ENCODE peak calls at places on chromosomes 6 and 20, in eight cellular contexts. T is H1; Q is GM23338; J is CD8-positive, alpha-beta T cell; R is RWPE1; W is heart left ventricle; M is sigmoid colon; H is thoracic aorta. G is an unnamed sample.

GRCh38 chr6:133380723-133381122 is 139.6 kb downstream of the EYA4 start:
- DNase-seq in T (no peak), Q (no peak), J (no peak), R (no peak), W (no peak), M (no peak), H (no peak), G (no peak)

GRCh38 chr6:20427856-20428255 is 26.2 kb downstream of the E2F3 start:
- DNase-seq in T (no peak), Q (no peak), J (no peak), R (no peak), W (no peak), M (no peak), H (no peak), G (no peak)

GRCh38 chr6:117976030-117976651 is 69.1 kb downstream of the SLC35F1 start:
- DNase-seq in T (no peak), Q (peak), J (no peak), R (peak), W (no peak), M (no peak), H (no peak), G (peak)

GRCh38 chr6:107444277-107444676 is 15.1 kb downstream of the PDSS2 start:
- DNase-seq in T (no peak), Q (no peak), J (no peak), R (no peak), W (no peak), M (no peak), H (no peak), G (no peak)

GRCh38 chr20:32623667-32624157 is 38.6 kb upstream of the NOL4L start:
- DNase-seq in T (peak), Q (peak), J (no peak), R (no peak), W (no peak), M (no peak), H (no peak), G (no peak)

GRCh38 chr6:53437557-53438202 is 88.9 kb upstream of the ELOVL5 start:
- DNase-seq in T (no peak), Q (peak), J (peak), R (peak), W (no peak), M (no peak), H (no peak), G (no peak)

GRCh38 chr6:138115877-138116660 is 8.8 kb upstream of the PERP start:
- DNase-seq in T (no peak), Q (peak), J (peak), R (peak), W (peak), M (peak), H (no peak), G (peak)

GRCh38 chr6:138297761-138298298 is 79.5 kb upstream of the PBOV1 start:
- DNase-seq in T (no peak), Q (no peak), J (no peak), R (no peak), W (no peak), M (no peak), H (no peak), G (no peak)

GRCh38 chr20:53866787-53867740 is 203.3 kb downstream of the BCAS1 start:
- DNase-seq in T (no peak), Q (peak), J (no peak), R (no peak), W (no peak), M (no peak), H (no peak), G (no peak)

GRCh38 chr6:156262014-156262413 is 515.2 kb upstream of the ARID1B start:
- DNase-seq in T (no peak), Q (no peak), J (no peak), R (no peak), W (no peak), M (no peak), H (no peak), G (peak)

GRCh38 chr6:154352898-154353585 is 3.6 kb downstream of the IPCEF1 start:
- DNase-seq in T (no peak), Q (no peak), J (no peak), R (no peak), W (no peak), M (no peak), H (no peak), G (no peak)

GRCh38 chr20:57378646-57379262 is 12.4 kb upstream of the RBM38 start:
- DNase-seq in T (no peak), Q (no peak), J (no peak), R (no peak), W (no peak), M (no peak), H (no peak), G (no peak)

GRCh38 chr20:528923-529594 is 14.5 kb downstream of the CSNK2A1 start:
- DNase-seq in T (no peak), Q (no peak), J (no peak), R (peak), W (no peak), M (no peak), H (no peak), G (no peak)

GRCh38 chr6:90249044-90249443 is 47.6 kb downstream of the BACH2 start:
- DNase-seq in T (no peak), Q (no peak), J (no peak), R (no peak), W (no peak), M (no peak), H (no peak), G (no peak)

GRCh38 chr20:32742322-32743236 is 688 bp downstream of the COMMD7 start:
- DNase-seq in T (no peak), Q (peak), J (no peak), R (no peak), W (no peak), M (peak), H (no peak), G (no peak)

GRCh38 chr20:50415031-50415515 is 95.1 kb upstream of the PTPN1 start:
- DNase-seq in T (no peak), Q (no peak), J (no peak), R (no peak), W (no peak), M (no peak), H (no peak), G (no peak)

GRCh38 chr6:54722328-54722727 is 124.2 kb upstream of the FAM83B start:
- DNase-seq in T (no peak), Q (no peak), J (no peak), R (no peak), W (no peak), M (no peak), H (no peak), G (no peak)

GRCh38 chr6:56714982-56715456 is 72.3 kb upstream of the DST start:
- DNase-seq in T (peak), Q (no peak), J (no peak), R (peak), W (no peak), M (no peak), H (no peak), G (no peak)

GRCh38 chr20:49612127-49612738 is 44.3 kb upstream of the PTGIS start:
- DNase-seq in T (no peak), Q (no peak), J (no peak), R (no peak), W (peak), M (peak), H (no peak), G (peak)

GRCh38 chr6:143397229-143398222 is 53.0 kb downstream of the ADAT2 start:
- DNase-seq in T (peak), Q (peak), J (peak), R (peak), W (peak), M (no peak), H (peak), G (peak)

GRCh38 chr20:51156041-51156795 is 133.3 kb upstream of the KCNG1 start:
- DNase-seq in T (no peak), Q (no peak), J (no peak), R (no peak), W (no peak), M (peak), H (no peak), G (no peak)

GRCh38 chr20:60113024-60113724 is 155.0 kb downstream of the CDH26 start:
- DNase-seq in T (no peak), Q (no peak), J (no peak), R (no peak), W (no peak), M (no peak), H (no peak), G (no peak)

GRCh38 chr6:20213271-20213798 is 1.1 kb upstream of the MBOAT1 start:
- DNase-seq in T (no peak), Q (peak), J (no peak), R (no peak), W (no peak), M (no peak), H (no peak), G (no peak)

GRCh38 chr20:9214676-9215075 is 145.8 kb downstream of the PLCB4 start:
- DNase-seq in T (no peak), Q (no peak), J (no peak), R (no peak), W (no peak), M (no peak), H (no peak), G (no peak)

GRCh38 chr6:14396826-14397517 is 279.4 kb downstream of the CD83 start:
- DNase-seq in T (peak), Q (peak), J (no peak), R (peak), W (no peak), M (no peak), H (no peak), G (peak)

GRCh38 chr6:156662025-156662445 is 115.1 kb upstream of the ARID1B start:
- DNase-seq in T (no peak), Q (peak), J (peak), R (no peak), W (no peak), M (no peak), H (no peak), G (peak)

GRCh38 chr6:134026597-134026996 is 25.8 kb downstream of the SLC2A12 start:
- DNase-seq in T (no peak), Q (no peak), J (no peak), R (peak), W (no peak), M (no peak), H (no peak), G (no peak)

GRCh38 chr20:40945754-40946451 is 82.7 kb upstream of the TOP1 start:
- DNase-seq in T (peak), Q (peak), J (no peak), R (peak), W (peak), M (peak), H (no peak), G (peak)

GRCh38 chr6:152441892-152442291 is 195.3 kb downstream of the SYNE1 start:
- DNase-seq in T (no peak), Q (no peak), J (no peak), R (no peak), W (no peak), M (no peak), H (no peak), G (no peak)

GRCh38 chr6:51398793-51399192 is 580.1 kb downstream of the TFAP2B start:
- DNase-seq in T (no peak), Q (no peak), J (no peak), R (no peak), W (no peak), M (no peak), H (no peak), G (no peak)

GRCh38 chr20:22490287-22491187 is 93.8 kb downstream of the FOXA2 start:
- DNase-seq in T (no peak), Q (peak), J (no peak), R (peak), W (no peak), M (peak), H (no peak), G (peak)

GRCh38 chr6:155604991-155605390 is 149.4 kb upstream of the NOX3 start:
- DNase-seq in T (no peak), Q (no peak), J (no peak), R (no peak), W (no peak), M (no peak), H (no peak), G (no peak)

GRCh38 chr6:17385660-17386059 is 7.7 kb upstream of the CAP2 start:
- DNase-seq in T (no peak), Q (no peak), J (no peak), R (no peak), W (no peak), M (no peak), H (no peak), G (no peak)

GRCh38 chr20:51388227-51388626 is 154.3 kb downstream of the NFATC2 start:
- DNase-seq in T (no peak), Q (no peak), J (no peak), R (peak), W (no peak), M (no peak), H (no peak), G (no peak)

GRCh38 chr6:40695750-40696415 is 108.7 kb upstream of the LRFN2 start:
- DNase-seq in T (no peak), Q (no peak), J (no peak), R (no peak), W (no peak), M (no peak), H (no peak), G (no peak)

GRCh38 chr6:36885461-36886401 is at the start of gene C6orf89:
- DNase-seq in T (peak), Q (peak), J (peak), R (peak), W (peak), M (peak), H (peak), G (peak)
- H3K27ac ChIP-seq in T (peak), Q (peak), J (peak), R (peak), W (peak), M (peak), H (peak), G (peak)

GRCh38 chr6:613981-614380 is 42.9 kb downstream of the HUS1B start:
- DNase-seq in T (no peak), Q (no peak), J (no peak), R (no peak), W (no peak), M (no peak), H (no peak), G (no peak)

GRCh38 chr6:620166-620565 is 36.7 kb downstream of the HUS1B start:
- DNase-seq in T (no peak), Q (no peak), J (no peak), R (no peak), W (no peak), M (no peak), H (no peak), G (no peak)

GRCh38 chr6:620950-621349 is 36.0 kb downstream of the HUS1B start:
- DNase-seq in T (no peak), Q (no peak), J (no peak), R (no peak), W (no peak), M (no peak), H (no peak), G (no peak)

GRCh38 chr6:621916-622315 is 35.0 kb downstream of the HUS1B start:
- DNase-seq in T (no peak), Q (no peak), J (no peak), R (no peak), W (no peak), M (no peak), H (no peak), G (no peak)

DNA sequence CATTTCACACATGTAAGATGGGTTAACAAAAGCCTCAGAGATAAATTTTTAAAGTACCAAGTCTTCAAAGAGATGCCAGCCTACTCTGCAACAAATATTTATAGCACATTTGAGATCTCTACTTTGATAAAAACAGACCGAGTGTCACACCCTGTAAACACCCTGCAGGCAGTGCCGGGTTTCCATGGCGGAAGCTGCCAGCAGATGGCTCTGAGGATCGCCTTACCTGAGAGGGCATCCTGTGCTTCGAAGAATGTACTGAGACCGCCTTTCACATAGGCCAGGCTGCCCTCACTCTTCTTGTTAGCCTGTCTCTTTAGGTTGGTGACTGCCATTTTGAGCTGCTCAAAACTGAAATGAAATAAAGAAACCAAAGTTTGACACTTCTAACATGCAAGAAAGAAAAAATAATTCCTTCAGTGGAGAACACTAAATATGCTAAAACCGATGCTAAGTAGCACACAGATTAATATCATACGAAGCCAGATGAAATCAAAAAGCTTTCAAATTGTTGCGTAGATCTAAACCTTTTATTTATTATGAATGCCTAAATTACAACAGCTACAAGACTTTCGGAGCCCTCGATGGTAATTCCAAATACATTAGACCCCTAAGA is 39.3 kb downstream of the HUS1B start:
- DNase-seq in T (no peak), Q (peak), J (peak), R (peak), W (no peak), M (no peak), H (no peak), G (no peak)
- TF ChIP-seq CTCF in T (peak), Q (peak), J (no peak), R (no peak), W (no peak), M (no peak), H (no peak), G (no peak)

DNA sequence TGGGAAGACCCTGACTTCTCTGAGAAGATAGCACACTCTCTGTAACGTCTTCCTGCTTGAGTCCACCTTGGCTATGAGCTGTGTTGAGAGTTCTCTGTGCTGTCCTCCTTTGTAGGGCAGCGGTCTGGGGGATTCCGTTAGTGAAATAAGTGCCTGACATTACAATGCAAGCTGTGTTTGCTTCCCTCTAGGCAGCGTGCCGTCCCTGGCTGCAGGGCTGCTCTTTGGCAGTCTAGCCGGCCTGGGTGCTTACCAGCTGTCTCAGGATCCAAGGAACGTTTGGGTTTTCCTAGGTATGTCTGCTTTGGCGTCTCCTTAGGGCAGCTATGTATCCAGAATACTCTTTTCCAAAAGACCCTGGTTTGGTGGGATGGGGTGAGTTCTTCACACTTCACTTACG is 2.8 kb downstream of the TMEM14C start:
- DNase-seq in T (no peak), Q (no peak), J (no peak), R (no peak), W (no peak), M (no peak), H (no peak), G (no peak)
- H3K27ac ChIP-seq in T (no peak), Q (no peak), J (no peak), R (no peak), W (no peak), M (no peak), H (no peak), G (no peak)

GRCh38 chr6:127547215-127547614 is 28.1 kb upstream of the MTCL3 start:
- DNase-seq in T (no peak), Q (peak), J (no peak), R (no peak), W (no peak), M (no peak), H (no peak), G (no peak)
- TF ChIP-seq CTCF in T (peak), Q (peak), J (no peak), R (no peak), W (peak), M (no peak), H (no peak), G (no peak)

GRCh38 chr6:46628976-46629375 is 23.6 kb downstream of the CYP39A1 start:
- DNase-seq in T (no peak), Q (no peak), J (no peak), R (no peak), W (no peak), M (no peak), H (no peak), G (no peak)

GRCh38 chr6:46626976-46627375 is 25.6 kb downstream of the CYP39A1 start:
- DNase-seq in T (no peak), Q (no peak), J (no peak), R (no peak), W (no peak), M (no peak), H (no peak), G (no peak)

GRCh38 chr6:46632053-46632452 is 20.6 kb downstream of the CYP39A1 start:
- DNase-seq in T (no peak), Q (no peak), J (no peak), R (no peak), W (no peak), M (no peak), H (no peak), G (no peak)

GRCh38 chr6:46628498-46628897 is 24.1 kb downstream of the CYP39A1 start:
- DNase-seq in T (no peak), Q (no peak), J (no peak), R (no peak), W (no peak), M (no peak), H (no peak), G (no peak)

GRCh38 chr6:46629698-46630097 is 22.9 kb downstream of the CYP39A1 start:
- DNase-seq in T (no peak), Q (no peak), J (no peak), R (no peak), W (no peak), M (no peak), H (no peak), G (no peak)
- H3K27ac ChIP-seq in T (no peak), Q (no peak), J (no peak), R (no peak), W (no peak), M (no peak), H (no peak), G (no peak)

GRCh38 chr20:63119451-63120285 is 96.3 kb downstream of the YTHDF1 start:
- DNase-seq in T (no peak), Q (no peak), J (no peak), R (no peak), W (no peak), M (no peak), H (no peak), G (no peak)
- TF ChIP-seq CTCF in T (no peak), Q (no peak), J (no peak), R (no peak), W (no peak), M (no peak), H (no peak), G (no peak)

GRCh38 chr6:150068786-150069648 is at the start of gene ULBP3:
- DNase-seq in T (peak), Q (peak), J (peak), R (peak), W (peak), M (peak), H (peak), G (peak)
- H3K27ac ChIP-seq in T (no peak), Q (no peak), J (no peak), R (peak), W (no peak), M (peak), H (peak), G (peak)

GRCh38 chr6:100116409-100117194 is 122.6 kb upstream of the MCHR2 start:
- DNase-seq in T (peak), Q (peak), J (no peak), R (peak), W (no peak), M (no peak), H (no peak), G (peak)
- TF ChIP-seq CTCF in T (peak), Q (peak), J (no peak), R (peak), W (peak), M (no peak), H (peak), G (peak)

G was measured in body of pancreas.